ENCODE peak calls at places on chromosome 1, in nine cellular contexts. One of them, this sample, is unnamed.

GRCh38 chr1:157199421-157199755 is 61.2 kb upstream of the ETV3 start:
- DNase-seq in cardiac fibroblast: peak
- DNase-seq in mesendoderm: no peak
- DNase-seq in naive thymus-derived CD8-positive, alpha-beta T cell: no peak
- DNase-seq in progenitor cell of endocrine pancreas: no peak
- DNase-seq in mesenteric fat pad: no peak
- DNase-seq in bronchial epithelial cell: peak
- DNase-seq in cardiac septum: no peak
- DNase-seq in frontal cortex: no peak
- DNase-seq in this sample: peak

GRCh38 chr1:10451286-10451685 is 1.5 kb downstream of the CORT start:
- DNase-seq in cardiac fibroblast: peak
- DNase-seq in mesendoderm: peak
- DNase-seq in naive thymus-derived CD8-positive, alpha-beta T cell: no peak
- DNase-seq in progenitor cell of endocrine pancreas: no peak
- DNase-seq in mesenteric fat pad: no peak
- DNase-seq in bronchial epithelial cell: no peak
- DNase-seq in cardiac septum: no peak
- DNase-seq in frontal cortex: no peak
- DNase-seq in this sample: no peak

GRCh38 chr1:212752934-212753497 is 38.6 kb downstream of the NSL1 start:
- DNase-seq in cardiac fibroblast: peak
- DNase-seq in mesendoderm: no peak
- DNase-seq in naive thymus-derived CD8-positive, alpha-beta T cell: no peak
- DNase-seq in progenitor cell of endocrine pancreas: no peak
- DNase-seq in mesenteric fat pad: no peak
- DNase-seq in bronchial epithelial cell: no peak
- DNase-seq in cardiac septum: no peak
- DNase-seq in frontal cortex: no peak
- DNase-seq in this sample: peak

GRCh38 chr1:9338354-9339250 is 45.9 kb downstream of the SPSB1 start:
- DNase-seq in cardiac fibroblast: no peak
- DNase-seq in mesendoderm: peak
- DNase-seq in naive thymus-derived CD8-positive, alpha-beta T cell: no peak
- DNase-seq in progenitor cell of endocrine pancreas: no peak
- DNase-seq in mesenteric fat pad: no peak
- DNase-seq in bronchial epithelial cell: no peak
- DNase-seq in cardiac septum: no peak
- DNase-seq in frontal cortex: no peak
- DNase-seq in this sample: no peak

GRCh38 chr1:156444407-156445001 is 56.1 kb downstream of the MEF2D start:
- DNase-seq in cardiac fibroblast: peak
- DNase-seq in mesendoderm: peak
- DNase-seq in naive thymus-derived CD8-positive, alpha-beta T cell: no peak
- DNase-seq in progenitor cell of endocrine pancreas: no peak
- DNase-seq in mesenteric fat pad: no peak
- DNase-seq in bronchial epithelial cell: peak
- DNase-seq in cardiac septum: no peak
- DNase-seq in frontal cortex: no peak
- DNase-seq in this sample: peak

GRCh38 chr1:109877320-109877771 is 33.3 kb upstream of the CSF1 start:
- DNase-seq in cardiac fibroblast: peak
- DNase-seq in mesendoderm: peak
- DNase-seq in naive thymus-derived CD8-positive, alpha-beta T cell: no peak
- DNase-seq in progenitor cell of endocrine pancreas: no peak
- DNase-seq in mesenteric fat pad: peak
- DNase-seq in bronchial epithelial cell: no peak
- DNase-seq in cardiac septum: no peak
- DNase-seq in frontal cortex: no peak
- DNase-seq in this sample: peak

GRCh38 chr1:87024936-87025537 is 110.6 kb downstream of the HS2ST1 start:
- DNase-seq in cardiac fibroblast: peak
- DNase-seq in mesendoderm: peak
- DNase-seq in naive thymus-derived CD8-positive, alpha-beta T cell: no peak
- DNase-seq in progenitor cell of endocrine pancreas: no peak
- DNase-seq in mesenteric fat pad: no peak
- DNase-seq in bronchial epithelial cell: peak
- DNase-seq in cardiac septum: no peak
- DNase-seq in frontal cortex: no peak
- DNase-seq in this sample: peak

GRCh38 chr1:80922906-80923305 is 877.8 kb upstream of the ADGRL2 start:
- DNase-seq in cardiac fibroblast: no peak
- DNase-seq in mesendoderm: no peak
- DNase-seq in naive thymus-derived CD8-positive, alpha-beta T cell: no peak
- DNase-seq in progenitor cell of endocrine pancreas: no peak
- DNase-seq in mesenteric fat pad: no peak
- DNase-seq in bronchial epithelial cell: no peak
- DNase-seq in cardiac septum: no peak
- DNase-seq in frontal cortex: no peak
- DNase-seq in this sample: no peak

GRCh38 chr1:30539856-30540243 is 183.5 kb downstream of the MATN1 start:
- DNase-seq in cardiac fibroblast: no peak
- DNase-seq in mesendoderm: no peak
- DNase-seq in naive thymus-derived CD8-positive, alpha-beta T cell: no peak
- DNase-seq in progenitor cell of endocrine pancreas: no peak
- DNase-seq in mesenteric fat pad: no peak
- DNase-seq in bronchial epithelial cell: no peak
- DNase-seq in cardiac septum: no peak
- DNase-seq in frontal cortex: no peak
- DNase-seq in this sample: no peak

This sample was measured in mesenchymal stem cell.